ENCODE peak calls at places on chromosomes 4 and X, in eight cellular contexts. X is mesenchymal stem cell; H is GM06990; C is NAMALWA; B is cardiac muscle cell; S is activated naive CD4-positive, alpha-beta T cell treated with anti-CD3 and anti-CD28 coated beads for 36 hours; G is WTC11; E is activated gamma-delta T cell treated with Interleukin-2 at 50 U/mL for 16 hours. N is an unnamed sample.

GRCh38 chr4:185112104-185112503 is 31.0 kb upstream of the SLC25A4 start:
- DNase-seq in X (peak; percentile 94), H (no peak), C (no peak), B (peak; percentile 86), S (no peak), G (no peak), E (no peak), N (no peak)

GRCh38 chr4:52173470-52174055 is 122.5 kb downstream of the SPATA18 start:
- DNase-seq in X (no peak), H (no peak), C (no peak), B (no peak), S (no peak), G (no peak), E (no peak), N (no peak)

GRCh38 chr4:101217353-101218031 is 129.8 kb downstream of the PPP3CA start:
- DNase-seq in X (peak; percentile 37), H (no peak), C (no peak), B (no peak), S (no peak), G (no peak), E (no peak), N (no peak)

GRCh38 chr4:74258949-74259348 is 49.3 kb upstream of the EPGN start:
- DNase-seq in X (peak; percentile 28), H (no peak), C (no peak), B (no peak), S (no peak), G (no peak), E (no peak), N (no peak)

GRCh38 chrX:118534716-118535493 is 39.3 kb downstream of the DOCK11 start:
- DNase-seq in X (no peak), H (no peak), C (no peak), B (peak; percentile 3), S (no peak), G (no peak), E (no peak), N (no peak)

GRCh38 chrX:136130931-136131843 is 16.1 kb upstream of the FHL1 start:
- DNase-seq in X (peak; percentile 84), H (no peak), C (no peak), B (no peak), S (peak; percentile 19), G (no peak), E (no peak), N (no peak)

GRCh38 chr4:110637408-110638131 is 14.7 kb upstream of the PITX2 start:
- DNase-seq in X (peak; percentile 38), H (no peak), C (no peak), B (no peak), S (no peak), G (peak; percentile 72), E (no peak), N (no peak)

GRCh38 chr4:54368861-54369260 is 139.8 kb downstream of the PDGFRA start:
- DNase-seq in X (peak; percentile 83), H (no peak), C (no peak), B (peak; percentile 14), S (no peak), G (no peak), E (no peak), N (no peak)

GRCh38 chr4:157315968-157316367 is 95.4 kb downstream of the GRIA2 start:
- DNase-seq in X (no peak), H (no peak), C (no peak), B (no peak), S (no peak), G (no peak), E (no peak), N (no peak)

GRCh38 chrX:20519826-20520225 is 253.1 kb upstream of the RPS6KA3 start:
- DNase-seq in X (no peak), H (no peak), C (no peak), B (no peak), S (no peak), G (no peak), E (no peak), N (no peak)

GRCh38 chr4:37803348-37803973 is 23.0 kb upstream of the PGM2 start:
- DNase-seq in X (peak; percentile 65), H (no peak), C (peak; percentile 78), B (peak; percentile 61), S (no peak), G (no peak), E (no peak), N (no peak)

GRCh38 chr4:88706574-88706973 is 8.9 kb upstream of the NAP1L5 start:
- DNase-seq in X (peak; percentile 51), H (no peak), C (peak; percentile 7), B (peak; percentile 74), S (no peak), G (no peak), E (no peak), N (peak; percentile 21)

GRCh38 chr4:3700736-3701135 is 65.4 kb upstream of the ADRA2C start:
- DNase-seq in X (no peak), H (no peak), C (no peak), B (no peak), S (no peak), G (no peak), E (no peak), N (no peak)

GRCh38 chrX:153927686-153927935 is 1.5 kb upstream of the ARHGAP4 start:
- DNase-seq in X (no peak), H (no peak), C (peak; percentile 60), B (no peak), S (peak; percentile 22), G (no peak), E (no peak), N (peak; percentile 62)

GRCh38 chr4:26441110-26441509 is 49.2 kb downstream of the CCKAR start:
- DNase-seq in X (no peak), H (no peak), C (no peak), B (no peak), S (no peak), G (no peak), E (no peak), N (no peak)

GRCh38 chrX:107205770-107206696 is at the start of the genes DNAAF6 and NUP62CL:
- DNase-seq in X (peak; percentile 50), H (peak; percentile 55), C (peak; percentile 1), B (peak; percentile 91), S (peak; percentile 77), G (peak; percentile 82), E (peak; percentile 55), N (peak; percentile 85)

GRCh38 chr4:156764145-156764544 is 207.5 kb downstream of the PDGFC start:
- DNase-seq in X (peak; percentile 47), H (no peak), C (no peak), B (no peak), S (no peak), G (no peak), E (no peak), N (no peak)

GRCh38 chr4:125013891-125014290 is 300.9 kb upstream of the FAT4 start:
- DNase-seq in X (no peak), H (no peak), C (no peak), B (peak; percentile 19), S (no peak), G (no peak), E (no peak), N (no peak)

GRCh38 chr4:4746444-4746843 is 113.0 kb upstream of the MSX1 start:
- DNase-seq in X (no peak), H (no peak), C (no peak), B (no peak), S (no peak), G (no peak), E (no peak), N (no peak)

GRCh38 chr4:183532823-183533222 is 28.0 kb downstream of the ING2 start:
- DNase-seq in X (peak; percentile 44), H (no peak), C (no peak), B (no peak), S (no peak), G (no peak), E (no peak), N (no peak)

GRCh38 chrX:20026278-20026677 is 35.4 kb upstream of the BCLAF3 start:
- DNase-seq in X (peak; percentile 39), H (no peak), C (no peak), B (no peak), S (no peak), G (no peak), E (no peak), N (no peak)

GRCh38 chrX:9560219-9560618 is 95.4 kb downstream of the TBL1X start:
- DNase-seq in X (no peak), H (no peak), C (no peak), B (no peak), S (no peak), G (no peak), E (no peak), N (no peak)

GRCh38 chr4:166538491-166539005 is 665.5 kb downstream of the TLL1 start:
- DNase-seq in X (no peak), H (no peak), C (no peak), B (no peak), S (no peak), G (no peak), E (no peak), N (no peak)

GRCh38 chr4:184382189-184382846 is 92.0 kb downstream of the IRF2 start:
- DNase-seq in X (peak; percentile 16), H (no peak), C (peak; percentile 33), B (peak; percentile 20), S (peak; percentile 55), G (no peak), E (no peak), N (no peak)

GRCh38 chrX:24956828-24957227 is 58.9 kb downstream of the ARX start:
- DNase-seq in X (no peak), H (no peak), C (no peak), B (no peak), S (no peak), G (no peak), E (no peak), N (no peak)

GRCh38 chrX:133921764-133922389 is 63.5 kb downstream of the GPC3 start:
- DNase-seq in X (peak; percentile 14), H (no peak), C (peak; percentile 24), B (peak; percentile 64), S (peak; percentile 60), G (peak; percentile 75), E (peak; percentile 8), N (peak; percentile 11)